ENCODE peak calls at places on chromosomes 1 and 21, in four cellular contexts. One of them, this sample, is unnamed.

GRCh38 chr1:169091480-169091941 is 15.0 kb upstream of the ATP1B1 start:
- DNase-seq in foreskin fibroblast: peak
- DNase-seq in cardiac muscle cell: no peak
- DNase-seq in PC-9: no peak
- DNase-seq in this sample: no peak

GRCh38 chr1:12491691-12492090 is 126.3 kb downstream of the DHRS3 start:
- DNase-seq in foreskin fibroblast: no peak
- DNase-seq in cardiac muscle cell: no peak
- DNase-seq in PC-9: no peak
- DNase-seq in this sample: peak

GRCh38 chr1:111517464-111518225 is 14.2 kb upstream of the ADORA3 start:
- DNase-seq in foreskin fibroblast: no peak
- DNase-seq in cardiac muscle cell: no peak
- DNase-seq in PC-9: no peak
- DNase-seq in this sample: no peak

GRCh38 chr1:64291931-64292330 is 88.5 kb downstream of the UBE2U start:
- DNase-seq in foreskin fibroblast: no peak
- DNase-seq in cardiac muscle cell: no peak
- DNase-seq in PC-9: no peak
- DNase-seq in this sample: no peak

GRCh38 chr1:228045405-228045804 is 37.1 kb upstream of the ARF1 start:
- DNase-seq in foreskin fibroblast: no peak
- DNase-seq in cardiac muscle cell: no peak
- DNase-seq in PC-9: no peak
- DNase-seq in this sample: no peak

GRCh38 chr21:41147096-41147978 is 20.6 kb upstream of the BACE2 start:
- DNase-seq in foreskin fibroblast: no peak
- DNase-seq in cardiac muscle cell: no peak
- DNase-seq in PC-9: no peak
- DNase-seq in this sample: no peak

GRCh38 chr1:23515905-23516304 is 15.1 kb downstream of the E2F2 start:
- DNase-seq in foreskin fibroblast: no peak
- DNase-seq in cardiac muscle cell: no peak
- DNase-seq in PC-9: no peak
- DNase-seq in this sample: no peak

GRCh38 chr1:226988337-226988672 is 48.2 kb downstream of the COQ8A start:
- DNase-seq in foreskin fibroblast: no peak
- DNase-seq in cardiac muscle cell: no peak
- DNase-seq in PC-9: peak
- DNase-seq in this sample: no peak

GRCh38 chr1:151371340-151371739 is 1.2 kb downstream of the SELENBP1 start:
- DNase-seq in foreskin fibroblast: peak
- DNase-seq in cardiac muscle cell: peak
- DNase-seq in PC-9: peak
- DNase-seq in this sample: no peak

GRCh38 chr21:26093094-26093493 is 77.5 kb downstream of the APP start:
- DNase-seq in foreskin fibroblast: peak
- DNase-seq in cardiac muscle cell: no peak
- DNase-seq in PC-9: no peak
- DNase-seq in this sample: no peak

GRCh38 chr21:42760977-42761751 is 107.7 kb downstream of the PDE9A start:
- DNase-seq in foreskin fibroblast: no peak
- DNase-seq in cardiac muscle cell: no peak
- DNase-seq in PC-9: no peak
- DNase-seq in this sample: no peak

GRCh38 chr1:56225964-56226594 is 353.3 kb downstream of the PLPP3 start:
- DNase-seq in foreskin fibroblast: no peak
- DNase-seq in cardiac muscle cell: no peak
- DNase-seq in PC-9: no peak
- DNase-seq in this sample: no peak

GRCh38 chr1:234001817-234002216 is 97.3 kb downstream of the SLC35F3 start:
- DNase-seq in foreskin fibroblast: no peak
- DNase-seq in cardiac muscle cell: no peak
- DNase-seq in PC-9: no peak
- DNase-seq in this sample: no peak

GRCh38 chr1:233971753-233972152 is 67.3 kb downstream of the SLC35F3 start:
- DNase-seq in foreskin fibroblast: no peak
- DNase-seq in cardiac muscle cell: no peak
- DNase-seq in PC-9: no peak
- DNase-seq in this sample: no peak

GRCh38 chr1:239555350-239555749 is 169.0 kb downstream of the CHRM3 start:
- DNase-seq in foreskin fibroblast: no peak
- DNase-seq in cardiac muscle cell: no peak
- DNase-seq in PC-9: no peak
- DNase-seq in this sample: no peak

GRCh38 chr1:207959141-207959825 is 48.4 kb upstream of the CD34 start:
- DNase-seq in foreskin fibroblast: peak
- DNase-seq in cardiac muscle cell: peak
- DNase-seq in PC-9: no peak
- DNase-seq in this sample: no peak

DNA sequence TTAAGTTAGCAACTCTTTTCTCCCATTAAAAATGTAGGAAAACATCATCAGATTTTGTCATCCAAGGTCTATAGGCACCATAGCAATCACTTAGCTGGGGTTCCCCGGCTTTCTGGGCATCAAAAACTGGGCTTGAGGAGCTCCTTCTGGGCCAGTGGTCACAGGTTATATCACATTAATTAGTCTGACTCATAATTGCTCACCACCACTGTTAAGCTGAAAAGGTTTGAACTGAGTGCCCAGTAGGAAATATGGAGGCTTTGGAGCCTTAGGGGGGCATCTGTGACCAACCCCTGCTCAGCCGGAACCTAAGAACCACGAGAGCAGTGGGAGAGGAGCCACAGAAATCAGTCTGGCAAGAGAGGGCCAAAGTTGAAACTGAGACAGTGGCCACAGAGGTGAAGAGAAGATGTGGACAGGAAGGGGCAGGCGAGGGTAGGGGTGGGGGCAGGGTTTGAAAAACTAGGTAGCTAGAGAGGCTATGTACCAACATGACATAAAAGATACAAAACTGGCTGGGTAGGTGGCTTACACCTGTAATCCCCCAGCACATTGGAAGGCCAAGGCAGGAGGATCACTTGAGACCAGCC is 28.2 kb upstream of the TIAM1 start:
- DNase-seq in foreskin fibroblast: no peak
- DNase-seq in cardiac muscle cell: no peak
- DNase-seq in PC-9: no peak
- DNase-seq in this sample: no peak
- H3K4me3 ChIP-seq in foreskin fibroblast: no peak
- H3K4me3 ChIP-seq in cardiac muscle cell: no peak
- H3K4me3 ChIP-seq in PC-9: no peak
- H3K4me3 ChIP-seq in this sample: no peak

DNA sequence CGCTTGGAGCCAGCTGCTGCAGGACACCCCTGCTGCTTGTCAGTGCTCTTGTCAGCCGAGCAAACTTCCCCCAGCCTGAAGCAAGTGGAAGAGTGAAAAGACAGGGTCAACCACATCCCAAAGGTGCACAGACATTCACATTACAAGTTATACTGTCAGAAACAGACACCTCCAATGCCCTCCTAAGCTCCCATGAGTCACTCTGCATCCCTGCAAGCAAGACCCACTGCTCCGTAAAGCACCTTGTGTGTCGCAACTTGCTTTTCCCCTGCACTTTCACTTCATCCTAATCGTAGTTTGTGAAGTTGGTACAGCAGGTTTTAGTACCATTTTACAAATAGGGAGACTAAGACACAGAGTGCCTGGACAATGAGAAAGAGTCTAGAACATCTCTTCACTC is 51.1 kb downstream of the KCNH1 start:
- DNase-seq in foreskin fibroblast: no peak
- DNase-seq in cardiac muscle cell: no peak
- DNase-seq in PC-9: no peak
- DNase-seq in this sample: no peak
- H3K4me3 ChIP-seq in foreskin fibroblast: no peak
- H3K4me3 ChIP-seq in cardiac muscle cell: no peak
- H3K4me3 ChIP-seq in PC-9: no peak
- H3K4me3 ChIP-seq in this sample: no peak

DNA sequence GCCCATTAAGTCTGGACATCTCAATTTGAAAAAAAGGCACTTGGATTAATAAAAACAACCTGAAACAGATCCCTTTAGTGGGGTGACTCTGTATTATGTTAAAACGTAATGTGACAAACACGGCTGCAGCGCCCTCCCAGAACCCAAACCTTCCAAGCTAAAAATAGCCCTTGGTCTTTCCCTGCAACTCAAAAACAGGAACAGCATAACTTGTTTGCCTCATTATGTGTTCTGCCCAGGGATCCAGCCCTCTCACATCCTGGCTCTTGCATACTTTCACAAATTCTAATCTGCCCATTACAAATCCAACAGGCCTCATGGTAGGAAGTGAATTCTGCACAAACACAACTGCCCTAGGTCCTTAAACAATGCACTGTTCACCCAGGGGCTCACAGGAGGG is 94.7 kb upstream of the GADD45A start:
- DNase-seq in foreskin fibroblast: peak
- DNase-seq in cardiac muscle cell: peak
- DNase-seq in PC-9: no peak
- DNase-seq in this sample: no peak
- H3K4me3 ChIP-seq in foreskin fibroblast: no peak
- H3K4me3 ChIP-seq in cardiac muscle cell: no peak
- H3K4me3 ChIP-seq in PC-9: no peak
- H3K4me3 ChIP-seq in this sample: no peak

GRCh38 chr1:177983087-177983823 is 13.4 kb upstream of the SEC16B start:
- DNase-seq in foreskin fibroblast: peak
- DNase-seq in cardiac muscle cell: no peak
- DNase-seq in PC-9: no peak
- DNase-seq in this sample: no peak
- H3K4me3 ChIP-seq in foreskin fibroblast: peak
- H3K4me3 ChIP-seq in cardiac muscle cell: no peak
- H3K4me3 ChIP-seq in PC-9: no peak
- H3K4me3 ChIP-seq in this sample: peak

GRCh38 chr1:3716351-3716750 is 35.9 kb upstream of the CCDC27 start:
- DNase-seq in foreskin fibroblast: no peak
- DNase-seq in cardiac muscle cell: no peak
- DNase-seq in PC-9: no peak
- DNase-seq in this sample: no peak

GRCh38 chr1:3714814-3715213 is 37.4 kb upstream of the CCDC27 start:
- DNase-seq in foreskin fibroblast: no peak
- DNase-seq in cardiac muscle cell: no peak
- DNase-seq in PC-9: no peak
- DNase-seq in this sample: no peak

GRCh38 chr1:3718764-3719163 is 33.5 kb upstream of the CCDC27 start:
- DNase-seq in foreskin fibroblast: no peak
- DNase-seq in cardiac muscle cell: no peak
- DNase-seq in PC-9: no peak
- DNase-seq in this sample: no peak

GRCh38 chr1:3717041-3717714 is 35.1 kb upstream of the CCDC27 start:
- DNase-seq in foreskin fibroblast: no peak
- DNase-seq in cardiac muscle cell: no peak
- DNase-seq in PC-9: no peak
- DNase-seq in this sample: no peak

DNA sequence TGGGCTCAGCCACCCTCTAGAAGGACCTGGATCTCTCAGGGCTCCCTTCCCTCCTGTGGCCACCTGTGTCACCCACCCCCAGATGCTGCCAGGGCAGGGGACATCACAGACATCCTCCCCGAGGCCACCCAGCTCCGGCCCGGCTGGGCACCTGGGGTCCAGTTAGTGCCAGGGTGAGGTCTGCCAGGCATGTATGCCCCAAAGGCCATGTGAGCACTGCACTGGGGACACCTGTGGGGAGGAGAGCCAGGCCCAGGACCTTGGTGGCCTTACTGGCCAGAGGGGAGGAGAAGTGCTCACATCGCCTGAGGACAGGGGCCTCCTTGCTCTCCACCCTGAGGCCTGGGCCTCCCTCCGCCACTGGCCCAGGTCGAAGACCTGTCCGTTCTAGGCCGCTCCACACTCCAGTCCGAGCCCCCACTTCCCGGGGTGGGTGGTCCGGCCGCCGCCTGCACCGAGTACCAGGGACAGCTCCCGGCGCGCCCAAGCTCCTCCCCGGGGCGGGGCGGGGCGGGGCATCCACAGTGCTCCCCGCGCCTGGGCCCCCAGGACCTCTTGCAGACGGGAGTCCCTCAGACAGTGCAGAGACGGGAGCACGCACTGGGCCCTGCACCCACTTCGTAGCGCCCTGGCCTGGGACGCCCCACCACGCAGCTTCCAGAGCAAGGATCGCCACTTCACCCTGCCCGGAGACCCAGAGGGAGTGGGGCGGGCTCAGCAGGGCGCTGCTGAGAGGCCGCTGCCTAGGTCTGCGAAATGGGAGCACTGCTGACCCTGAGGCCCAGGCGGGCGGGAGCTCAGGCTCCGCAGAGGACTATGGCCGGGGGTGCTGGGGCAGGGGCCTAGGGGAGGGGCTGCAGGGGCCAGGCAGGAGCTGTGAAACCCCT is 34.3 kb upstream of the CCDC27 start:
- DNase-seq in foreskin fibroblast: peak
- DNase-seq in cardiac muscle cell: no peak
- DNase-seq in PC-9: no peak
- DNase-seq in this sample: no peak
- H3K4me3 ChIP-seq in foreskin fibroblast: no peak
- H3K4me3 ChIP-seq in cardiac muscle cell: no peak
- H3K4me3 ChIP-seq in PC-9: no peak
- H3K4me3 ChIP-seq in this sample: no peak

DNA sequence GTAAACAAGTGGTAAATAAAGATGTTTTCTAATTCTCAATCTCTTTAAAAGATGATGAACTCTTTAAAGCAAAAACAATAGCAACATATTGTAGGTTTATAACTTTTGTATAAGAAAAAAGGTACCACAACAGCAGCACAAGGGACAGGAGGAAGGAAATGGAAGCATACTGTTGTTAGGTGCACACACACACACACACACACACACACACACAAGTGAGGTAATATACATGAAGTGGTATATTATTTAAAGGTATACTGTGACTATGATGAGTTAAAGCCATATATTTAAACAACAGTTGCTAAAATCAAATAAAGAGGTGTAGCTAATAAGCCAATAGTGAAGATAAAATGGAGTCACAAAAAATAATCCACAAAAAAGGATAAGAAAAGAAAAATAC is 20.0 kb downstream of the PPP1R15B start:
- DNase-seq in foreskin fibroblast: no peak
- DNase-seq in cardiac muscle cell: no peak
- DNase-seq in PC-9: no peak
- DNase-seq in this sample: no peak
- H3K4me3 ChIP-seq in foreskin fibroblast: no peak
- H3K4me3 ChIP-seq in cardiac muscle cell: no peak
- H3K4me3 ChIP-seq in PC-9: no peak
- H3K4me3 ChIP-seq in this sample: no peak

DNA sequence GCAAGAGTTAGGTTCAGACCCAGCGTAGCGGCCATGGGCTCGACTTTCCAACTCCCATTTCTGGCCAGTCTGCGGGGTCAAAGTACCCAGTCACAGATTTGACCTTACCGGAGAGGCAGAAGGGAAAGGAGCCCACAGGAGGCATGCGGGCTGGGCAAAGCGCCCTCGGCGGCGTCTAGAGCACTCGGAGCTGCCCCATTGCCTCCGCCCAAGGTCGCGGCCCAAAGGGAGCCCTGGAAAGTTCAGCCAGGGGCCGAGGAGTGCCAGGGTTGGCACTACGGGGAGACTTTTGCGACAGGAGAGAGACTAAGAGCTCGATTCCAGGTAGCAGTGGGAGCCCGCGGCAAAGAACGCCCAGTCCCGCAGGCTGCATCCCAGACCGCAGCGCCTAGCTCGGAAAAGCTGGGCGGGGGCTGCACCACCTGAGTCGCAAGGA is 896 bp downstream of the KANK4 start:
- DNase-seq in foreskin fibroblast: no peak
- DNase-seq in cardiac muscle cell: no peak
- DNase-seq in PC-9: no peak
- DNase-seq in this sample: no peak
- H3K4me3 ChIP-seq in foreskin fibroblast: no peak
- H3K4me3 ChIP-seq in cardiac muscle cell: peak
- H3K4me3 ChIP-seq in PC-9: peak
- H3K4me3 ChIP-seq in this sample: peak

GRCh38 chr1:53681647-53682368 is 57.2 kb downstream of the GLIS1 start:
- DNase-seq in foreskin fibroblast: peak
- DNase-seq in cardiac muscle cell: peak
- DNase-seq in PC-9: peak
- DNase-seq in this sample: no peak
- H3K4me3 ChIP-seq in foreskin fibroblast: no peak
- H3K4me3 ChIP-seq in cardiac muscle cell: no peak
- H3K4me3 ChIP-seq in PC-9: no peak
- H3K4me3 ChIP-seq in this sample: no peak

This sample was measured in skeletal muscle cell.